ENCODE peak calls at places on chromosomes 2 and 18, in seven cellular contexts. One of them, this sample, is unnamed.

GRCh38 chr18:55310863-55311262 is 277.1 kb downstream of the TCF4 start:
- DNase-seq in esophagus squamous epithelium: no peak
- DNase-seq in Peyer's patch: no peak
- DNase-seq in omental fat pad: no peak
- DNase-seq in breast epithelium: no peak
- DNase-seq in lower lobe of right lung: no peak
- DNase-seq in AG04450: no peak
- DNase-seq in this sample: no peak

GRCh38 chr2:184906160-184906559 is 307.8 kb downstream of the ZNF804A start:
- DNase-seq in esophagus squamous epithelium: no peak
- DNase-seq in Peyer's patch: no peak
- DNase-seq in omental fat pad: no peak
- DNase-seq in breast epithelium: no peak
- DNase-seq in lower lobe of right lung: no peak
- DNase-seq in AG04450: no peak
- DNase-seq in this sample: no peak

GRCh38 chr2:217162533-217162932 is 302.7 kb upstream of the TNP1 start:
- DNase-seq in esophagus squamous epithelium: no peak
- DNase-seq in Peyer's patch: no peak
- DNase-seq in omental fat pad: no peak
- DNase-seq in breast epithelium: no peak
- DNase-seq in lower lobe of right lung: no peak
- DNase-seq in AG04450: peak
- DNase-seq in this sample: no peak

GRCh38 chr2:187117483-187117882 is 268.5 kb upstream of the ZSWIM2 start:
- DNase-seq in esophagus squamous epithelium: no peak
- DNase-seq in Peyer's patch: no peak
- DNase-seq in omental fat pad: no peak
- DNase-seq in breast epithelium: no peak
- DNase-seq in lower lobe of right lung: no peak
- DNase-seq in AG04450: no peak
- DNase-seq in this sample: no peak

GRCh38 chr18:8890957-8891464 is 185.7 kb downstream of the MTCL1 start:
- DNase-seq in esophagus squamous epithelium: no peak
- DNase-seq in Peyer's patch: no peak
- DNase-seq in omental fat pad: no peak
- DNase-seq in breast epithelium: no peak
- DNase-seq in lower lobe of right lung: no peak
- DNase-seq in AG04450: peak
- DNase-seq in this sample: no peak

GRCh38 chr2:168705534-168706470 is 96.6 kb upstream of the NOSTRIN start:
- DNase-seq in esophagus squamous epithelium: no peak
- DNase-seq in Peyer's patch: no peak
- DNase-seq in omental fat pad: no peak
- DNase-seq in breast epithelium: no peak
- DNase-seq in lower lobe of right lung: no peak
- DNase-seq in AG04450: no peak
- DNase-seq in this sample: no peak

GRCh38 chr2:201470821-201471731 is 19.5 kb downstream of the STRADB start:
- DNase-seq in esophagus squamous epithelium: no peak
- DNase-seq in Peyer's patch: no peak
- DNase-seq in omental fat pad: no peak
- DNase-seq in breast epithelium: no peak
- DNase-seq in lower lobe of right lung: no peak
- DNase-seq in AG04450: no peak
- DNase-seq in this sample: no peak

GRCh38 chr2:186699742-186700141 is 5.9 kb downstream of the FAM171B start:
- DNase-seq in esophagus squamous epithelium: no peak
- DNase-seq in Peyer's patch: no peak
- DNase-seq in omental fat pad: no peak
- DNase-seq in breast epithelium: no peak
- DNase-seq in lower lobe of right lung: no peak
- DNase-seq in AG04450: no peak
- DNase-seq in this sample: no peak

GRCh38 chr2:232522014-232522854 is 2.0 kb downstream of the PRSS56 start:
- DNase-seq in esophagus squamous epithelium: no peak
- DNase-seq in Peyer's patch: peak
- DNase-seq in omental fat pad: peak
- DNase-seq in breast epithelium: no peak
- DNase-seq in lower lobe of right lung: peak
- DNase-seq in AG04450: no peak
- DNase-seq in this sample: no peak

GRCh38 chr2:224957540-224958465 is 84.5 kb downstream of the DOCK10 start:
- DNase-seq in esophagus squamous epithelium: no peak
- DNase-seq in Peyer's patch: peak
- DNase-seq in omental fat pad: no peak
- DNase-seq in breast epithelium: no peak
- DNase-seq in lower lobe of right lung: no peak
- DNase-seq in AG04450: no peak
- DNase-seq in this sample: no peak

GRCh38 chr2:196989496-196989895 is 63.0 kb upstream of the PGAP1 start:
- DNase-seq in esophagus squamous epithelium: no peak
- DNase-seq in Peyer's patch: no peak
- DNase-seq in omental fat pad: no peak
- DNase-seq in breast epithelium: no peak
- DNase-seq in lower lobe of right lung: no peak
- DNase-seq in AG04450: no peak
- DNase-seq in this sample: no peak

GRCh38 chr18:28178720-28179119 is 1.8 kb upstream of the CDH2 start:
- DNase-seq in esophagus squamous epithelium: no peak
- DNase-seq in Peyer's patch: no peak
- DNase-seq in omental fat pad: no peak
- DNase-seq in breast epithelium: no peak
- DNase-seq in lower lobe of right lung: no peak
- DNase-seq in AG04450: no peak
- DNase-seq in this sample: no peak

GRCh38 chr2:210092791-210093190 is 78.4 kb downstream of the KANSL1L start:
- DNase-seq in esophagus squamous epithelium: no peak
- DNase-seq in Peyer's patch: no peak
- DNase-seq in omental fat pad: no peak
- DNase-seq in breast epithelium: no peak
- DNase-seq in lower lobe of right lung: no peak
- DNase-seq in AG04450: no peak
- DNase-seq in this sample: no peak

GRCh38 chr2:9721346-9721745 is 90.5 kb upstream of the YWHAQ start:
- DNase-seq in esophagus squamous epithelium: no peak
- DNase-seq in Peyer's patch: no peak
- DNase-seq in omental fat pad: no peak
- DNase-seq in breast epithelium: no peak
- DNase-seq in lower lobe of right lung: no peak
- DNase-seq in AG04450: no peak
- DNase-seq in this sample: no peak

GRCh38 chr18:21038201-21038600 is 73.4 kb downstream of the ROCK1 start:
- DNase-seq in esophagus squamous epithelium: no peak
- DNase-seq in Peyer's patch: no peak
- DNase-seq in omental fat pad: no peak
- DNase-seq in breast epithelium: no peak
- DNase-seq in lower lobe of right lung: no peak
- DNase-seq in AG04450: no peak
- DNase-seq in this sample: no peak

GRCh38 chr18:49878567-49878966 is 65.2 kb upstream of the ACAA2 start:
- DNase-seq in esophagus squamous epithelium: no peak
- DNase-seq in Peyer's patch: no peak
- DNase-seq in omental fat pad: no peak
- DNase-seq in breast epithelium: no peak
- DNase-seq in lower lobe of right lung: no peak
- DNase-seq in AG04450: no peak
- DNase-seq in this sample: no peak

GRCh38 chr2:36245632-36246031 is 109.9 kb upstream of the CRIM1 start:
- DNase-seq in esophagus squamous epithelium: no peak
- DNase-seq in Peyer's patch: no peak
- DNase-seq in omental fat pad: no peak
- DNase-seq in breast epithelium: no peak
- DNase-seq in lower lobe of right lung: no peak
- DNase-seq in AG04450: no peak
- DNase-seq in this sample: no peak

GRCh38 chr2:195356026-195356425 is 301.0 kb upstream of the SLC39A10 start:
- DNase-seq in esophagus squamous epithelium: no peak
- DNase-seq in Peyer's patch: no peak
- DNase-seq in omental fat pad: no peak
- DNase-seq in breast epithelium: no peak
- DNase-seq in lower lobe of right lung: no peak
- DNase-seq in AG04450: no peak
- DNase-seq in this sample: no peak

GRCh38 chr18:3397031-3397750 is 52.8 kb upstream of the TGIF1 start:
- DNase-seq in esophagus squamous epithelium: no peak
- DNase-seq in Peyer's patch: no peak
- DNase-seq in omental fat pad: no peak
- DNase-seq in breast epithelium: no peak
- DNase-seq in lower lobe of right lung: no peak
- DNase-seq in AG04450: no peak
- DNase-seq in this sample: no peak

GRCh38 chr18:811192-812122 is 585 bp downstream of the YES1 start:
- DNase-seq in esophagus squamous epithelium: no peak
- DNase-seq in Peyer's patch: no peak
- DNase-seq in omental fat pad: no peak
- DNase-seq in breast epithelium: peak
- DNase-seq in lower lobe of right lung: peak
- DNase-seq in AG04450: no peak
- DNase-seq in this sample: peak

GRCh38 chr2:109065335-109065734 is 63.7 kb upstream of the SH3RF3 start:
- DNase-seq in esophagus squamous epithelium: no peak
- DNase-seq in Peyer's patch: no peak
- DNase-seq in omental fat pad: no peak
- DNase-seq in breast epithelium: no peak
- DNase-seq in lower lobe of right lung: no peak
- DNase-seq in AG04450: no peak
- DNase-seq in this sample: no peak

GRCh38 chr18:49400398-49401072 is 59.9 kb downstream of the DYM start:
- DNase-seq in esophagus squamous epithelium: no peak
- DNase-seq in Peyer's patch: no peak
- DNase-seq in omental fat pad: no peak
- DNase-seq in breast epithelium: no peak
- DNase-seq in lower lobe of right lung: no peak
- DNase-seq in AG04450: no peak
- DNase-seq in this sample: no peak

GRCh38 chr2:164967781-164968228 is 12.5 kb upstream of the SLC38A11 start:
- DNase-seq in esophagus squamous epithelium: no peak
- DNase-seq in Peyer's patch: no peak
- DNase-seq in omental fat pad: no peak
- DNase-seq in breast epithelium: no peak
- DNase-seq in lower lobe of right lung: no peak
- DNase-seq in AG04450: peak
- DNase-seq in this sample: no peak

GRCh38 chr2:68734176-68734575 is 435 bp upstream of the ARHGAP25 start:
- DNase-seq in esophagus squamous epithelium: no peak
- DNase-seq in Peyer's patch: no peak
- DNase-seq in omental fat pad: no peak
- DNase-seq in breast epithelium: no peak
- DNase-seq in lower lobe of right lung: no peak
- DNase-seq in AG04450: no peak
- DNase-seq in this sample: no peak

GRCh38 chr2:230900336-230900995 is 24.6 kb downstream of the GPR55 start:
- DNase-seq in esophagus squamous epithelium: no peak
- DNase-seq in Peyer's patch: peak
- DNase-seq in omental fat pad: no peak
- DNase-seq in breast epithelium: peak
- DNase-seq in lower lobe of right lung: no peak
- DNase-seq in AG04450: no peak
- DNase-seq in this sample: no peak

DNA sequence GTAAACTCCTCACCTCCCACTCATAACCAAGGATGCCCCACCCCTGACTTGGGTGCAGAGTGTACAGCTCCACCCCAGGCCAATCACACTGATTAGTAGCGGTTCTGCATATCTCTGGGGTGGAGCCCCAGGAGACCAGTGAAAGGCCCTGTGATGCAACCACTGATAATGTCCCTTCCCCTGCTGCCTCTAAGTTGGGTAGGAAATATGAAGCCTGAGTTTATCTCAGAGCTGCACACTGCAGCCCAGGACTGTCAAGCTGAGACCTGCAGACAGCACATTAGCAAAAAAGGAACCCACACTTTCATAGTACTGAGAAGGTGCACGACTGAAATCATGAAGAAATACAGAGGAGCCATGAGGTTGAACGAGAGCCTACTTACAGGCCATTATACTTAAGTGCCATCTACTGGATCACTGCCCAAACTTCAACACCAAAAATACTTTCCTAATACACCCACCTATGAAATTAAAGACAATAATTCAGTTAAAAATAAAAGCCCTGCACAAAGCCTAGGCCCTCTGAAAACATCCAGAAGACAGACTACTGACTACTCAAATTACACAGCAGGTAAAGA is 455.4 kb upstream of the LRRTM4 start:
- DNase-seq in esophagus squamous epithelium: no peak
- DNase-seq in Peyer's patch: no peak
- DNase-seq in omental fat pad: no peak
- DNase-seq in breast epithelium: no peak
- DNase-seq in lower lobe of right lung: no peak
- DNase-seq in AG04450: no peak
- DNase-seq in this sample: no peak
- TF ChIP-seq CTCF in esophagus squamous epithelium: no peak
- TF ChIP-seq CTCF in Peyer's patch: peak
- TF ChIP-seq CTCF in omental fat pad: no peak
- TF ChIP-seq CTCF in breast epithelium: no peak
- TF ChIP-seq CTCF in lower lobe of right lung: no peak
- TF ChIP-seq CTCF in AG04450: no peak
- TF ChIP-seq CTCF in this sample: no peak

GRCh38 chr2:238287702-238288649 is at the start of gene PER2:
- DNase-seq in esophagus squamous epithelium: peak
- DNase-seq in Peyer's patch: peak
- DNase-seq in omental fat pad: peak
- DNase-seq in breast epithelium: peak
- DNase-seq in lower lobe of right lung: peak
- DNase-seq in AG04450: peak
- DNase-seq in this sample: peak
- TF ChIP-seq CTCF in esophagus squamous epithelium: peak
- TF ChIP-seq CTCF in Peyer's patch: peak
- TF ChIP-seq CTCF in omental fat pad: no peak
- TF ChIP-seq CTCF in breast epithelium: no peak
- TF ChIP-seq CTCF in lower lobe of right lung: no peak
- TF ChIP-seq CTCF in AG04450: peak
- TF ChIP-seq CTCF in this sample: peak

GRCh38 chr2:240460781-240461431 is 25.4 kb downstream of the GPC1 start:
- DNase-seq in esophagus squamous epithelium: no peak
- DNase-seq in Peyer's patch: no peak
- DNase-seq in omental fat pad: no peak
- DNase-seq in breast epithelium: no peak
- DNase-seq in lower lobe of right lung: peak
- DNase-seq in AG04450: no peak
- DNase-seq in this sample: peak
- TF ChIP-seq CTCF in esophagus squamous epithelium: no peak
- TF ChIP-seq CTCF in Peyer's patch: no peak
- TF ChIP-seq CTCF in omental fat pad: no peak
- TF ChIP-seq CTCF in breast epithelium: no peak
- TF ChIP-seq CTCF in lower lobe of right lung: no peak
- TF ChIP-seq CTCF in AG04450: no peak
- TF ChIP-seq CTCF in this sample: peak

GRCh38 chr2:48566582-48566981 is 36.6 kb downstream of the STON1 start:
- DNase-seq in esophagus squamous epithelium: no peak
- DNase-seq in Peyer's patch: no peak
- DNase-seq in omental fat pad: no peak
- DNase-seq in breast epithelium: no peak
- DNase-seq in lower lobe of right lung: no peak
- DNase-seq in AG04450: no peak
- DNase-seq in this sample: no peak
- TF ChIP-seq CTCF in esophagus squamous epithelium: no peak
- TF ChIP-seq CTCF in Peyer's patch: no peak
- TF ChIP-seq CTCF in omental fat pad: no peak
- TF ChIP-seq CTCF in breast epithelium: no peak
- TF ChIP-seq CTCF in lower lobe of right lung: peak
- TF ChIP-seq CTCF in AG04450: peak
- TF ChIP-seq CTCF in this sample: peak

GRCh38 chr2:45170976-45171514 is 161.8 kb upstream of the SIX2 start:
- DNase-seq in esophagus squamous epithelium: no peak
- DNase-seq in Peyer's patch: no peak
- DNase-seq in omental fat pad: no peak
- DNase-seq in breast epithelium: no peak
- DNase-seq in lower lobe of right lung: no peak
- DNase-seq in AG04450: no peak
- DNase-seq in this sample: no peak
- TF ChIP-seq CTCF in esophagus squamous epithelium: no peak
- TF ChIP-seq CTCF in Peyer's patch: no peak
- TF ChIP-seq CTCF in omental fat pad: no peak
- TF ChIP-seq CTCF in breast epithelium: no peak
- TF ChIP-seq CTCF in lower lobe of right lung: no peak
- TF ChIP-seq CTCF in AG04450: no peak
- TF ChIP-seq CTCF in this sample: no peak

This sample was measured in chondrocyte.